ENCODE peak calls at places on chromosomes 13 and 19, in nine cellular contexts. One of them, this sample, is unnamed.

GRCh38 chr13:79741006-79741405 is 260.1 kb downstream of the NDFIP2 start:
- DNase-seq in IMR-90: peak
- DNase-seq in CD8-positive, alpha-beta T cell: no peak
- DNase-seq in spleen: no peak
- DNase-seq in body of pancreas: no peak
- DNase-seq in PC-3: no peak
- DNase-seq in right lobe of liver: no peak
- DNase-seq in A673: no peak
- DNase-seq in heart left ventricle: no peak
- DNase-seq in this sample: peak

GRCh38 chr13:65461590-65461989 is 1768.5 kb downstream of the PCDH9 start:
- DNase-seq in IMR-90: peak
- DNase-seq in CD8-positive, alpha-beta T cell: no peak
- DNase-seq in spleen: no peak
- DNase-seq in body of pancreas: no peak
- DNase-seq in PC-3: no peak
- DNase-seq in right lobe of liver: no peak
- DNase-seq in A673: no peak
- DNase-seq in heart left ventricle: no peak
- DNase-seq in this sample: no peak

GRCh38 chr19:35018379-35018778 is 11.9 kb upstream of the SCN1B start:
- DNase-seq in IMR-90: no peak
- DNase-seq in CD8-positive, alpha-beta T cell: no peak
- DNase-seq in spleen: no peak
- DNase-seq in body of pancreas: no peak
- DNase-seq in PC-3: no peak
- DNase-seq in right lobe of liver: no peak
- DNase-seq in A673: no peak
- DNase-seq in heart left ventricle: no peak
- DNase-seq in this sample: no peak

GRCh38 chr19:5480427-5480836 is 25.2 kb downstream of the ZNRF4 start:
- DNase-seq in IMR-90: no peak
- DNase-seq in CD8-positive, alpha-beta T cell: no peak
- DNase-seq in spleen: no peak
- DNase-seq in body of pancreas: peak
- DNase-seq in PC-3: peak
- DNase-seq in right lobe of liver: no peak
- DNase-seq in A673: peak
- DNase-seq in heart left ventricle: no peak
- DNase-seq in this sample: peak

GRCh38 chr19:9523885-9524474 is 14.5 kb downstream of the ZNF426 start:
- DNase-seq in IMR-90: no peak
- DNase-seq in CD8-positive, alpha-beta T cell: no peak
- DNase-seq in spleen: no peak
- DNase-seq in body of pancreas: no peak
- DNase-seq in PC-3: no peak
- DNase-seq in right lobe of liver: no peak
- DNase-seq in A673: no peak
- DNase-seq in heart left ventricle: no peak
- DNase-seq in this sample: peak

GRCh38 chr13:22926176-22927007 is 254.4 kb upstream of the SGCG start:
- DNase-seq in IMR-90: no peak
- DNase-seq in CD8-positive, alpha-beta T cell: no peak
- DNase-seq in spleen: peak
- DNase-seq in body of pancreas: no peak
- DNase-seq in PC-3: no peak
- DNase-seq in right lobe of liver: no peak
- DNase-seq in A673: no peak
- DNase-seq in heart left ventricle: peak
- DNase-seq in this sample: peak

GRCh38 chr19:41265376-41266153 is 1.4 kb downstream of the HNRNPUL1 start:
- DNase-seq in IMR-90: peak
- DNase-seq in CD8-positive, alpha-beta T cell: no peak
- DNase-seq in spleen: no peak
- DNase-seq in body of pancreas: peak
- DNase-seq in PC-3: peak
- DNase-seq in right lobe of liver: no peak
- DNase-seq in A673: peak
- DNase-seq in heart left ventricle: no peak
- DNase-seq in this sample: peak

GRCh38 chr19:16445238-16446107 is 26.3 kb downstream of the EPS15L1 start:
- DNase-seq in IMR-90: peak
- DNase-seq in CD8-positive, alpha-beta T cell: no peak
- DNase-seq in spleen: peak
- DNase-seq in body of pancreas: no peak
- DNase-seq in PC-3: peak
- DNase-seq in right lobe of liver: no peak
- DNase-seq in A673: no peak
- DNase-seq in heart left ventricle: no peak
- DNase-seq in this sample: peak

GRCh38 chr19:48415395-48415794 is 21.9 kb downstream of the GRIN2D start:
- DNase-seq in IMR-90: peak
- DNase-seq in CD8-positive, alpha-beta T cell: peak
- DNase-seq in spleen: peak
- DNase-seq in body of pancreas: peak
- DNase-seq in PC-3: peak
- DNase-seq in right lobe of liver: peak
- DNase-seq in A673: peak
- DNase-seq in heart left ventricle: peak
- DNase-seq in this sample: peak

GRCh38 chr19:41696402-41697197 is 8.5 kb upstream of the CEACAM7 start:
- DNase-seq in IMR-90: no peak
- DNase-seq in CD8-positive, alpha-beta T cell: no peak
- DNase-seq in spleen: peak
- DNase-seq in body of pancreas: no peak
- DNase-seq in PC-3: peak
- DNase-seq in right lobe of liver: peak
- DNase-seq in A673: peak
- DNase-seq in heart left ventricle: no peak
- DNase-seq in this sample: peak

GRCh38 chr13:39376088-39376487 is 226.9 kb downstream of the LHFPL6 start:
- DNase-seq in IMR-90: no peak
- DNase-seq in CD8-positive, alpha-beta T cell: no peak
- DNase-seq in spleen: no peak
- DNase-seq in body of pancreas: no peak
- DNase-seq in PC-3: no peak
- DNase-seq in right lobe of liver: no peak
- DNase-seq in A673: no peak
- DNase-seq in heart left ventricle: no peak
- DNase-seq in this sample: no peak

GRCh38 chr13:63107163-63107935 is 1691.7 kb upstream of the PCDH20 start:
- DNase-seq in IMR-90: peak
- DNase-seq in CD8-positive, alpha-beta T cell: no peak
- DNase-seq in spleen: no peak
- DNase-seq in body of pancreas: no peak
- DNase-seq in PC-3: peak
- DNase-seq in right lobe of liver: no peak
- DNase-seq in A673: no peak
- DNase-seq in heart left ventricle: no peak
- DNase-seq in this sample: no peak

GRCh38 chr19:861099-861755 is 1.8 kb downstream of the CFD start:
- DNase-seq in IMR-90: no peak
- DNase-seq in CD8-positive, alpha-beta T cell: no peak
- DNase-seq in spleen: peak
- DNase-seq in body of pancreas: no peak
- DNase-seq in PC-3: no peak
- DNase-seq in right lobe of liver: no peak
- DNase-seq in A673: no peak
- DNase-seq in heart left ventricle: no peak
- DNase-seq in this sample: no peak
- H3K27ac ChIP-seq in IMR-90: no peak
- H3K27ac ChIP-seq in CD8-positive, alpha-beta T cell: no peak
- H3K27ac ChIP-seq in spleen: no peak
- H3K27ac ChIP-seq in body of pancreas: no peak
- H3K27ac ChIP-seq in PC-3: no peak
- H3K27ac ChIP-seq in right lobe of liver: no peak
- H3K27ac ChIP-seq in A673: no peak
- H3K27ac ChIP-seq in heart left ventricle: no peak
- H3K27ac ChIP-seq in this sample: no peak

DNA sequence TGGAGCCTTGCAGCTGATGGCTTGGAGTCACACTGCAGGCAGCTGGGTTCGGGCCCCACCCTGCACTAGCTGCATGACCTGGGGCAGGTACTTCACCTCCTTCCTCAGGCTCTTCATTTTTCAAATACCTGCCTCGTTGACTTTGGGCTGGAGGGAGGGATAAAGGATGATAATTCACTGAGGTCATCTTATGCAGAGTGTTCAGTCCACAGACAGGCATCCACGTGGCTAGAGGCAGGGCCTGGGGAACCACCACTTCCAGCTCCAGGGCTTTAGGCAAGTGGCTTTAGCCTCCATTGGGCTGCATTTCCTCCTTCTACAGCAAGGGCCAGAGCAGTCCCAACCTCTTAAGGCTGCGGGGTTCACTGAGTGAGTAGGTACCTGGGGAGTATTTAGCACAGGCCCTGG is 84.8 kb downstream of the SIPA1L3 start:
- DNase-seq in IMR-90: no peak
- DNase-seq in CD8-positive, alpha-beta T cell: no peak
- DNase-seq in spleen: peak
- DNase-seq in body of pancreas: no peak
- DNase-seq in PC-3: peak
- DNase-seq in right lobe of liver: no peak
- DNase-seq in A673: no peak
- DNase-seq in heart left ventricle: no peak
- DNase-seq in this sample: peak
- H3K27ac ChIP-seq in IMR-90: no peak
- H3K27ac ChIP-seq in CD8-positive, alpha-beta T cell: no peak
- H3K27ac ChIP-seq in spleen: no peak
- H3K27ac ChIP-seq in body of pancreas: no peak
- H3K27ac ChIP-seq in PC-3: peak
- H3K27ac ChIP-seq in right lobe of liver: no peak
- H3K27ac ChIP-seq in A673: no peak
- H3K27ac ChIP-seq in heart left ventricle: no peak
- H3K27ac ChIP-seq in this sample: no peak

GRCh38 chr13:40994581-40995230 is 24.4 kb downstream of the ELF1 start:
- DNase-seq in IMR-90: no peak
- DNase-seq in CD8-positive, alpha-beta T cell: no peak
- DNase-seq in spleen: no peak
- DNase-seq in body of pancreas: no peak
- DNase-seq in PC-3: no peak
- DNase-seq in right lobe of liver: no peak
- DNase-seq in A673: no peak
- DNase-seq in heart left ventricle: no peak
- DNase-seq in this sample: no peak

GRCh38 chr13:40993119-40993518 is 26.0 kb downstream of the ELF1 start:
- DNase-seq in IMR-90: no peak
- DNase-seq in CD8-positive, alpha-beta T cell: no peak
- DNase-seq in spleen: no peak
- DNase-seq in body of pancreas: peak
- DNase-seq in PC-3: no peak
- DNase-seq in right lobe of liver: no peak
- DNase-seq in A673: no peak
- DNase-seq in heart left ventricle: no peak
- DNase-seq in this sample: no peak

GRCh38 chr13:40995997-40996396 is 23.1 kb downstream of the ELF1 start:
- DNase-seq in IMR-90: no peak
- DNase-seq in CD8-positive, alpha-beta T cell: no peak
- DNase-seq in spleen: no peak
- DNase-seq in body of pancreas: no peak
- DNase-seq in PC-3: no peak
- DNase-seq in right lobe of liver: no peak
- DNase-seq in A673: no peak
- DNase-seq in heart left ventricle: no peak
- DNase-seq in this sample: no peak

GRCh38 chr13:40993987-40994386 is 25.1 kb downstream of the ELF1 start:
- DNase-seq in IMR-90: no peak
- DNase-seq in CD8-positive, alpha-beta T cell: no peak
- DNase-seq in spleen: no peak
- DNase-seq in body of pancreas: peak
- DNase-seq in PC-3: peak
- DNase-seq in right lobe of liver: no peak
- DNase-seq in A673: no peak
- DNase-seq in heart left ventricle: no peak
- DNase-seq in this sample: no peak

GRCh38 chr13:40992678-40993077 is 26.4 kb downstream of the ELF1 start:
- DNase-seq in IMR-90: no peak
- DNase-seq in CD8-positive, alpha-beta T cell: no peak
- DNase-seq in spleen: no peak
- DNase-seq in body of pancreas: no peak
- DNase-seq in PC-3: peak
- DNase-seq in right lobe of liver: no peak
- DNase-seq in A673: peak
- DNase-seq in heart left ventricle: no peak
- DNase-seq in this sample: no peak
- H3K27ac ChIP-seq in IMR-90: no peak
- H3K27ac ChIP-seq in CD8-positive, alpha-beta T cell: no peak
- H3K27ac ChIP-seq in spleen: no peak
- H3K27ac ChIP-seq in body of pancreas: peak
- H3K27ac ChIP-seq in PC-3: peak
- H3K27ac ChIP-seq in right lobe of liver: no peak
- H3K27ac ChIP-seq in A673: no peak
- H3K27ac ChIP-seq in heart left ventricle: peak
- H3K27ac ChIP-seq in this sample: no peak

DNA sequence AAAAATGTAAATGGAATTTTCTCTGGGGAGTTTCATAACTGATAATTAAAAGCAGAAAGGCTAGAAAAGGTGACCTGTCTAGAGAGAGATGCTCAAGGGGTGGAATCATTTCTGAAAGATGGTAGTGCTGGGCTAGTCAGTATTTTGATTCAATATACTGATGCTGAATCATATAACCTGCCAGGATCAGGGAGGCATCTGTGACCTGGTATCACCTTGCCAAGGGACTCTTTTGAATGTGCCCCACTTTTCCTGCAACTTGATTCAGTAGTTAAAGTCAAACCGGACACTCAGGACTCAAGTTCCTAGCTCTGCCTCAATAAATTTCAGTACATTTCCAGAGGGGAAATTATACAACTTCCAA is 15.8 kb downstream of the LCP1 start:
- DNase-seq in IMR-90: no peak
- DNase-seq in CD8-positive, alpha-beta T cell: no peak
- DNase-seq in spleen: no peak
- DNase-seq in body of pancreas: no peak
- DNase-seq in PC-3: no peak
- DNase-seq in right lobe of liver: no peak
- DNase-seq in A673: no peak
- DNase-seq in heart left ventricle: no peak
- DNase-seq in this sample: no peak
- H3K27ac ChIP-seq in IMR-90: no peak
- H3K27ac ChIP-seq in CD8-positive, alpha-beta T cell: no peak
- H3K27ac ChIP-seq in spleen: peak
- H3K27ac ChIP-seq in body of pancreas: no peak
- H3K27ac ChIP-seq in PC-3: no peak
- H3K27ac ChIP-seq in right lobe of liver: no peak
- H3K27ac ChIP-seq in A673: no peak
- H3K27ac ChIP-seq in heart left ventricle: no peak
- H3K27ac ChIP-seq in this sample: no peak

This sample was measured in GM23248.